ENCODE peak calls at places on chromosomes 4 and X, in four cellular contexts. One of them, this sample, is unnamed.
A peak's percentile ranks its signal among the peaks of the same experiment; 100 is the strongest.

GRCh38 chrX:12701625-12702024 is 89.6 kb upstream of the PRPS2 start:
- DNase-seq in IMR-90: peak; percentile 68
- DNase-seq in AG09309: peak; percentile 16
- DNase-seq in astrocyte of the spinal cord: peak; percentile 54
- DNase-seq in this sample: peak; percentile 18

GRCh38 chrX:110734894-110735541 is 60.6 kb downstream of the CHRDL1 start:
- DNase-seq in IMR-90: peak; percentile 69
- DNase-seq in AG09309: peak; percentile 64
- DNase-seq in astrocyte of the spinal cord: peak; percentile 70
- DNase-seq in this sample: peak; percentile 87

GRCh38 chr4:36111180-36111579 is 133.1 kb downstream of the ARAP2 start:
- DNase-seq in IMR-90: peak; percentile 23
- DNase-seq in AG09309: no peak
- DNase-seq in astrocyte of the spinal cord: peak; percentile 60
- DNase-seq in this sample: no peak

GRCh38 chrX:17377047-17377692 is 2.2 kb downstream of the NHS start:
- DNase-seq in IMR-90: peak; percentile 61
- DNase-seq in AG09309: no peak
- DNase-seq in astrocyte of the spinal cord: peak; percentile 54
- DNase-seq in this sample: no peak

GRCh38 chrX:153794897-153795816 is 689 bp downstream of the SSR4 start:
- DNase-seq in IMR-90: no peak
- DNase-seq in AG09309: no peak
- DNase-seq in astrocyte of the spinal cord: no peak
- DNase-seq in this sample: no peak

GRCh38 chr4:160319221-160319867 is 1216.5 kb downstream of the RAPGEF2 start:
- DNase-seq in IMR-90: no peak
- DNase-seq in AG09309: no peak
- DNase-seq in astrocyte of the spinal cord: peak; percentile 85
- DNase-seq in this sample: no peak

GRCh38 chr4:84389406-84389805 is 109.7 kb downstream of the NKX6-1 start:
- DNase-seq in IMR-90: no peak
- DNase-seq in AG09309: no peak
- DNase-seq in astrocyte of the spinal cord: peak; percentile 9
- DNase-seq in this sample: no peak

GRCh38 chr4:76665139-76665538 is 230.1 kb downstream of the SHROOM3 start:
- DNase-seq in IMR-90: peak; percentile 43
- DNase-seq in AG09309: no peak
- DNase-seq in astrocyte of the spinal cord: peak; percentile 27
- DNase-seq in this sample: no peak

GRCh38 chr4:101277661-101278060 is 69.7 kb downstream of the PPP3CA start:
- DNase-seq in IMR-90: peak; percentile 81
- DNase-seq in AG09309: peak; percentile 18
- DNase-seq in astrocyte of the spinal cord: peak; percentile 69
- DNase-seq in this sample: no peak

GRCh38 chrX:130378008-130378669 is 7.3 kb downstream of the GPR119 start:
- DNase-seq in IMR-90: no peak
- DNase-seq in AG09309: no peak
- DNase-seq in astrocyte of the spinal cord: no peak
- DNase-seq in this sample: no peak

GRCh38 chr4:7462509-7462971 is 27.8 kb upstream of the PSAPL1 start:
- DNase-seq in IMR-90: peak; percentile 2
- DNase-seq in AG09309: no peak
- DNase-seq in astrocyte of the spinal cord: no peak
- DNase-seq in this sample: no peak
- TF ChIP-seq CTCF in IMR-90: peak; percentile 8
- TF ChIP-seq CTCF in AG09309: no peak
- TF ChIP-seq CTCF in astrocyte of the spinal cord: peak; percentile 32
- TF ChIP-seq CTCF in this sample: peak; percentile 16

GRCh38 chr4:119626420-119626819 is 2.2 kb downstream of the PDE5A start:
- DNase-seq in IMR-90: no peak
- DNase-seq in AG09309: no peak
- DNase-seq in astrocyte of the spinal cord: no peak
- DNase-seq in this sample: no peak
- H3K4me3 ChIP-seq in IMR-90: peak overlapping the region; percentile 93
- H3K4me3 ChIP-seq in AG09309: peak overlapping the region; percentile 65
- H3K4me3 ChIP-seq in astrocyte of the spinal cord: peak overlapping the region; percentile 79
- H3K4me3 ChIP-seq in this sample: peak overlapping the region; percentile 73

GRCh38 chrX:15498741-15499140 is 1.9 kb upstream of the BMX start:
- DNase-seq in IMR-90: no peak
- DNase-seq in AG09309: no peak
- DNase-seq in astrocyte of the spinal cord: no peak
- DNase-seq in this sample: no peak

GRCh38 chrX:15497865-15498264 is 2.7 kb upstream of the BMX start:
- DNase-seq in IMR-90: peak; percentile 33
- DNase-seq in AG09309: no peak
- DNase-seq in astrocyte of the spinal cord: peak; percentile 24
- DNase-seq in this sample: no peak

GRCh38 chrX:15495801-15496200 is 2.7 kb upstream of the PIR start:
- DNase-seq in IMR-90: no peak
- DNase-seq in AG09309: no peak
- DNase-seq in astrocyte of the spinal cord: no peak
- DNase-seq in this sample: no peak

GRCh38 chrX:15496809-15497208 is 3.7 kb upstream of the PIR start:
- DNase-seq in IMR-90: no peak
- DNase-seq in AG09309: no peak
- DNase-seq in astrocyte of the spinal cord: no peak
- DNase-seq in this sample: no peak

GRCh38 chrX:15493118-15494082 is at the start of gene PIR:
- DNase-seq in IMR-90: peak; percentile 80
- DNase-seq in AG09309: peak; percentile 29
- DNase-seq in astrocyte of the spinal cord: peak; percentile 78
- DNase-seq in this sample: no peak
- TF ChIP-seq CTCF in IMR-90: peak; percentile 27
- TF ChIP-seq CTCF in AG09309: peak; percentile 48
- TF ChIP-seq CTCF in astrocyte of the spinal cord: peak; percentile 45
- TF ChIP-seq CTCF in this sample: peak; percentile 48

GRCh38 chr4:7810792-7811535 is 128.7 kb downstream of the AFAP1 start:
- DNase-seq in IMR-90: no peak
- DNase-seq in AG09309: no peak
- DNase-seq in astrocyte of the spinal cord: no peak
- DNase-seq in this sample: no peak
- H3K4me3 ChIP-seq in IMR-90: no peak overlapping the region
- H3K4me3 ChIP-seq in AG09309: no peak overlapping the region
- H3K4me3 ChIP-seq in astrocyte of the spinal cord: no peak overlapping the region
- H3K4me3 ChIP-seq in this sample: no peak overlapping the region

GRCh38 chr4:27176400-27176799 is 315.8 kb downstream of the STIM2 start:
- DNase-seq in IMR-90: peak; percentile 41
- DNase-seq in AG09309: peak; percentile 48
- DNase-seq in astrocyte of the spinal cord: peak; percentile 32
- DNase-seq in this sample: no peak
- TF ChIP-seq CTCF in IMR-90: peak; percentile 43
- TF ChIP-seq CTCF in AG09309: peak; percentile 79
- TF ChIP-seq CTCF in astrocyte of the spinal cord: peak; percentile 52
- TF ChIP-seq CTCF in this sample: peak; percentile 64

DNA sequence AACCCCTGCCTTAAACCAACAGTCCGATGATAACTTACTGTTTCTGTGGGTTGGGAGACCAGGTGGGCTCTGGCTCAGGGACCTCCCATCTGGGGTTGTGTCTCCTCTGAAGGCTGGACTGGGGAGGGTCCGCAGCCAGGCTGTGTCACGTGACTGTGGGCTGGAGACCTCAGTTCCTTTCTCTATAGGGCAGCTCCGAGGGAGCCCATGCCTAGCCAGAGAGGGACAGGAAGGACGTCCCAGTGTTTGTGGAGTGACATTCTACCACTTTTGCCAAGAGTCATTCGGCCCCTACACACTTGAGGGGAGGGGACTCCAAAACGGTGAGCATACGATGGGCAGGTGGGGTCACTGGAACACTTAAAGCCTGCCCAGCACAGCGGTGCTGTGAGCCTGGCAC is 4.5 kb downstream of the PCGF3 start:
- DNase-seq in IMR-90: no peak
- DNase-seq in AG09309: no peak
- DNase-seq in astrocyte of the spinal cord: no peak
- DNase-seq in this sample: no peak
- H3K4me3 ChIP-seq in IMR-90: no peak overlapping the region
- H3K4me3 ChIP-seq in AG09309: no peak overlapping the region
- H3K4me3 ChIP-seq in astrocyte of the spinal cord: no peak overlapping the region
- H3K4me3 ChIP-seq in this sample: no peak overlapping the region

DNA sequence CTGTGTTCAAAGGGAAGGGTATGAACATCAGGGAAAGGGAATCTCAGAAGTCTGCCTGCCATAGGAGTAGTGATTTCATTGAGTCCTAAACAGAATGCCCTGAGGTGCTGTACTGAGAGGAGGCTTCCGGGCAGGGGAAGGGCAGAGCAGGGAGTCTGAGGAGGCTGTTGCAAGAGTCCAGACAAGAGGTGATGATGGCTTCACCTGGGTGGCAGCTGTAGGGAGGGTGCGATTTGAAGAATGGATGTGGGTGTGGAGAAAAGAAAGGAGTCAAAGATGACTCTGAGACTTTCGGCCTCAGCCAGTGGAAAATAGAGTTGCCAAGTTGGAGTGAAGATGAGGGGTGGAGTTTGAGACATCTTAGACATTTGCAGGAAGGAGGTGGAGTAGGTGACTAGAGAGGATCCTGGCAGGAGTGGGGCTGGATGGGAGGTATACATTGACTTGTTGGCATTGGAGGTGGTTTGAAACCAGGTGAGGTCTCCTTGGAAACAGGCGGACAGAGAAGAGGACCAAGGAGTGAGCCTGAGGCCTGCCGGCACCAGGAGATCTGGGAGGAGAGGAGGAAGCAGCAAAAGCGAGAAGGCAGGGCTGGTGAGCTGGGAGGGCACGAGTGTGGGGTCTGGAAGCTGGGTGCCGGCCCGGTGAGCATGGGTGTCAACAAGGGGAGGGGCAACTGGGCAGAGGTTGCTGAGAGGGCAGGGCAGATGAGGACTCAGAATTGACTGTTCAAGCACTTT is 24.2 kb downstream of the TBC1D14 start:
- DNase-seq in IMR-90: no peak
- DNase-seq in AG09309: no peak
- DNase-seq in astrocyte of the spinal cord: no peak
- DNase-seq in this sample: no peak
- TF ChIP-seq CTCF in IMR-90: no peak
- TF ChIP-seq CTCF in AG09309: no peak
- TF ChIP-seq CTCF in astrocyte of the spinal cord: no peak
- TF ChIP-seq CTCF in this sample: no peak

DNA sequence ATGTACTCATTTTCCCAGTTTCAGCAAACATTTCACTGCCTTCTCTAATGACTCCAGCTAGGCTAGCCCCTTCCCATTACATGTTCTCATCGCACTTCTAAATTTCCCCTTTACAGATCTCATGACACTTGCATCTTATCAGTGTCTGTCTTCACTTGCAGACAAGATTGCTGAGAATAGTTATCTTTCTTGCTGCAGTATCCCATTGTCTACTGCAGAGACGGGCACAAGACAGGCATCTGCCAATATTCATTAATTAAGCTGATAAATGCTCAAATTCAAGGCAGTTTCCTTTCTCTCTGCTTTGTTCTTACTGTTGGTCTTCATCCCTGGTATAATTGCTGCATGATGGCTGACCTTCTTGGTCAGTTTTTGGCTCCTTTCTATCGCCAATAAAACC is 175.9 kb downstream of the ANTXR2 start:
- DNase-seq in IMR-90: no peak
- DNase-seq in AG09309: no peak
- DNase-seq in astrocyte of the spinal cord: no peak
- DNase-seq in this sample: no peak
- H3K4me3 ChIP-seq in IMR-90: no peak overlapping the region
- H3K4me3 ChIP-seq in AG09309: no peak overlapping the region
- H3K4me3 ChIP-seq in astrocyte of the spinal cord: no peak overlapping the region
- H3K4me3 ChIP-seq in this sample: no peak overlapping the region

GRCh38 chr4:173752610-173753009 is 222.6 kb upstream of the HAND2 start:
- DNase-seq in IMR-90: peak; percentile 4
- DNase-seq in AG09309: no peak
- DNase-seq in astrocyte of the spinal cord: no peak
- DNase-seq in this sample: no peak
- TF ChIP-seq CTCF in IMR-90: peak; percentile 18
- TF ChIP-seq CTCF in AG09309: peak; percentile 49
- TF ChIP-seq CTCF in astrocyte of the spinal cord: peak; percentile 28
- TF ChIP-seq CTCF in this sample: peak; percentile 55

This sample was measured in epithelial cell of proximal tubule.